ENCODE peak calls at places on chromosomes 2 and 18, in four cellular contexts. X, S, H and G are unnamed samples.

GRCh38 chr2:239245872-239246701 is 154.7 kb downstream of the HDAC4 start:
- DNase-seq in X (no peak), S (peak; percentile 63), H (no peak), G (no peak)

GRCh38 chr2:215635071-215635787 is 199.4 kb upstream of the FN1 start:
- DNase-seq in X (no peak), S (no peak), H (no peak), G (no peak)

GRCh38 chr2:163207706-163208370 is 369.3 kb upstream of the KCNH7 start:
- DNase-seq in X (no peak), S (no peak), H (no peak), G (no peak)

GRCh38 chr2:215188078-215188477 is 49.7 kb upstream of the ABCA12 start:
- DNase-seq in X (no peak), S (no peak), H (no peak), G (no peak)

GRCh38 chr18:79404567-79404910 is 8.8 kb downstream of the NFATC1 start:
- DNase-seq in X (no peak), S (no peak), H (no peak), G (no peak)

GRCh38 chr2:180707867-180708205 is 272.6 kb upstream of the UBE2E3 start:
- DNase-seq in X (no peak), S (no peak), H (no peak), G (peak; percentile 4)

GRCh38 chr18:61651145-61651879 is 241.5 kb downstream of the RNF152 start:
- DNase-seq in X (no peak), S (peak; percentile 19), H (no peak), G (no peak)

GRCh38 chr2:217820066-217820819 is 182.6 kb downstream of the TNS1 start:
- DNase-seq in X (no peak), S (no peak), H (no peak), G (no peak)

GRCh38 chr18:77197073-77197472 is 52.6 kb upstream of the GALR1 start:
- DNase-seq in X (no peak), S (no peak), H (no peak), G (no peak)

GRCh38 chr18:21763846-21764646 is 23.5 kb downstream of the MIB1 start:
- DNase-seq in X (no peak), S (no peak), H (no peak), G (no peak)

GRCh38 chr2:45595724-45596435 is 15.2 kb downstream of the SRBD1 start:
- DNase-seq in X (no peak), S (no peak), H (no peak), G (no peak)

GRCh38 chr2:98127229-98127989 is 40.4 kb downstream of the VWA3B start:
- DNase-seq in X (no peak), S (no peak), H (no peak), G (no peak)

GRCh38 chr18:62566199-62566598 is 43.4 kb downstream of the ZCCHC2 start:
- DNase-seq in X (no peak), S (no peak), H (peak; percentile 5), G (peak; percentile 27)

GRCh38 chr2:239312741-239313246 is 88.0 kb downstream of the HDAC4 start:
- DNase-seq in X (no peak), S (peak; percentile 59), H (no peak), G (no peak)

GRCh38 chr2:215901796-215902195 is 111.6 kb downstream of the MREG start:
- DNase-seq in X (no peak), S (no peak), H (no peak), G (no peak)

GRCh38 chr18:48673456-48674197 is 134.8 kb downstream of the CTIF start:
- DNase-seq in X (no peak), S (no peak), H (no peak), G (no peak)

GRCh38 chr18:36158261-36158867 is 28.7 kb downstream of the ELP2 start:
- DNase-seq in X (no peak), S (no peak), H (no peak), G (no peak)

GRCh38 chr2:157875720-157876065 is 437 bp downstream of the ACVR1 start:
- DNase-seq in X (no peak), S (no peak), H (no peak), G (peak; percentile 18)

GRCh38 chr2:241064008-241064801 is 37.9 kb downstream of the MTERF4 start:
- DNase-seq in X (no peak), S (peak; percentile 64), H (no peak), G (no peak)

GRCh38 chr2:8225257-8225656 is 456.6 kb upstream of the ID2 start:
- DNase-seq in X (no peak), S (no peak), H (no peak), G (no peak)

GRCh38 chr2:120983344-120983743 is 247.7 kb downstream of the GLI2 start:
- DNase-seq in X (no peak), S (peak; percentile 84), H (no peak), G (no peak)

GRCh38 chr2:33208400-33208799 is 261.6 kb downstream of the LTBP1 start:
- DNase-seq in X (no peak), S (no peak), H (no peak), G (no peak)

GRCh38 chr2:135798762-135799161 is 38.2 kb downstream of the LCT start:
- DNase-seq in X (no peak), S (no peak), H (no peak), G (no peak)

GRCh38 chr2:42843611-42844010 is 51.2 kb upstream of the HAAO start:
- DNase-seq in X (no peak), S (no peak), H (no peak), G (no peak)

GRCh38 chr2:62409442-62409841 is 96.6 kb downstream of the TMEM17 start:
- DNase-seq in X (no peak), S (no peak), H (no peak), G (no peak)

GRCh38 chr2:240514631-240515030 is 43.2 kb downstream of the ANKMY1 start:
- DNase-seq in X (no peak), S (no peak), H (no peak), G (no peak)

GRCh38 chr2:65778126-65778525 is 345.7 kb upstream of the SPRED2 start:
- DNase-seq in X (no peak), S (no peak), H (no peak), G (no peak)

GRCh38 chr2:214578395-214578794 is 167.5 kb downstream of the VWC2L start:
- DNase-seq in X (no peak), S (no peak), H (no peak), G (no peak)

GRCh38 chr2:236665572-236666118 is 96.0 kb downstream of the ACKR3 start:
- DNase-seq in X (no peak), S (no peak), H (no peak), G (no peak)

GRCh38 chr2:98463081-98463481 is 18.4 kb downstream of the INPP4A start:
- DNase-seq in X (no peak), S (no peak), H (no peak), G (no peak)

GRCh38 chr2:212940816-212941215 is 210.6 kb downstream of the IKZF2 start:
- DNase-seq in X (no peak), S (no peak), H (peak; percentile 72), G (no peak)

GRCh38 chr2:175633227-175633626 is 368.8 kb downstream of the LNPK start:
- DNase-seq in X (no peak), S (no peak), H (no peak), G (no peak)

GRCh38 chr18:55586841-55587240 is 1.2 kb downstream of the TCF4 start:
- DNase-seq in X (no peak), S (peak; percentile 17), H (no peak), G (no peak)

GRCh38 chr2:231379266-231380215 is 16.0 kb upstream of the B3GNT7 start:
- DNase-seq in X (no peak), S (no peak), H (no peak), G (peak; percentile 41)

GRCh38 chr18:46859855-46860254 is 57.5 kb downstream of the PIAS2 start:
- DNase-seq in X (peak; percentile 45), S (no peak), H (no peak), G (no peak)

GRCh38 chr18:37420315-37420880 is 145.2 kb downstream of the CELF4 start:
- DNase-seq in X (no peak), S (no peak), H (no peak), G (no peak)

GRCh38 chr18:12079504-12080237 is 14.0 kb upstream of the ANKRD62 start:
- DNase-seq in X (no peak), S (no peak), H (no peak), G (peak; percentile 57)

GRCh38 chr18:12074734-12075133 is 18.9 kb upstream of the ANKRD62 start:
- DNase-seq in X (no peak), S (peak; percentile 42), H (no peak), G (no peak)

GRCh38 chr18:12076424-12077140 is 17.1 kb upstream of the ANKRD62 start:
- DNase-seq in X (no peak), S (peak; percentile 90), H (no peak), G (no peak)
- H2AFZ ChIP-seq in X (no peak overlapping the region), S (peak overlapping the region; percentile 65), H (peak overlapping the region; percentile 92), G (no peak overlapping the region)

DNA sequence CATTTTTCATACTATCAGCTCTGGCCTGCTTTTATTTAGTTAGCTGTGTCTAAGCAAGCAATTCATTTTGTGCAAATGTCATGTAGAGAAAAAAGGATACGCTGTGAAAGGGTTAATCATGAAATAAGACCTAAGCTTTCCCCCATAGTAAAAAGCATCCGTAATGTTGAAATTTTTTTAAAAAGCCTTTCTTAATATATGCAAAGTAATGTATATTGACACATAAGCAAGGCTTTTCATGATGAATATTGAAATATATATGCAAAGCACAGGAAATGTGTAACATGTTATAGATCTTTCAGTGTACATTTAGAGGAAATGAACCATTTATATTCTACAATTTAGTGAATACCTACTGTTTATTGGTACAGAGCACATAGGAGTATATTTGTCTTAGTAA is 1135.4 kb upstream of the ZEB2 start:
- DNase-seq in X (no peak), S (no peak), H (no peak), G (no peak)
- TF ChIP-seq TCF12 in X (no peak), S (no peak), H (no peak), G (no peak)

DNA sequence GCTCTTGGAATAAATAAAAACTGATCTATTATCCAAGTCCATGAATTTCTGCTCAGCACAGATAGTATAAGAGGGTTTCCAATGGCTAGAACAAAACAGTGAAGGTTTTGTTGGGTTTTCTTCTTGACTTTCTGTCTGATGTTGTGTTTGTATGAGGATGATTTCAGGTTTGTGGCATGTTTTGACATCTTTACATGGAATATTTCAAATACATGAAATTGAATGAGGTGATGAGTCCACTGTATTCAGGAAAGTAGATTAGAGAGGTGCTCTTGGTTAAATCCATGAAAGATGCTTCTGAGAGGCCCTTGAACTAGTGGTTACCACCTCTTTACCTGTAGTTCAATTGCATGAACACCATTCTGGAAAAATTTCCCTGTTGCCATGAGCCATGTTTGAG is 84.3 kb downstream of the RAPGEF4 start:
- DNase-seq in X (no peak), S (no peak), H (no peak), G (no peak)
- H2AFZ ChIP-seq in X (no peak overlapping the region), S (no peak overlapping the region), H (no peak overlapping the region), G (no peak overlapping the region)

GRCh38 chr2:210302326-210302725 is 12.6 kb downstream of the MYL1 start:
- DNase-seq in X (no peak), S (no peak), H (no peak), G (no peak)
- TF ChIP-seq TCF12 in X (no peak), S (no peak), H (no peak), G (no peak)

DNA sequence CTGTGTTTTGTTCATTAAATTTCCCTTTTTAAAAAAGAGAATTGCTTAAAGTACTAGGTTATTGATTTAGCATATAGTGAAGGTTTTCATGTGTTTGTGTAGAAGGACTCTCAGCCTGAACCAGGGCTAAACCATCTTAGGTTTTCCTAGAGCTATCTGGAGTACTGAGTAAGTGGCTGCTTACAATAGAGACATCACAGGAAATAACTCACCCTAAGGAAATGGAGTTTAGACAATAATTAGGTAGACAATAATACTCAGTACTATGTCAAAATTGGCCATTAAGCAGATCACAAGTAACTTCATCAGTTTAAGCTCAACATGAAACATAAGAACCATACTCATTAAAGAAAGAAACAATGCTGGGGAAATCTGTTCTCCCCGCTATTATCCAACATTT is 240.0 kb downstream of the RND3 start:
- DNase-seq in X (no peak), S (no peak), H (no peak), G (no peak)
- H2AFZ ChIP-seq in X (no peak overlapping the region), S (no peak overlapping the region), H (no peak overlapping the region), G (no peak overlapping the region)